ENCODE peak calls at places on chromosome 13, in ten cellular contexts. E is lower lobe of right lung, M is HCT116, S is fibroblast of mammary gland, B is AG04450, C is cardiac muscle cell, U is lung, J is fibroblast of pulmonary artery, G is cardiac fibroblast, K is fibroblast of lung. X is an unnamed sample.

GRCh38 chr13:73827434-73827833 is 306.8 kb downstream of the KLF12 start:
- DNase-seq in U (no peak), K (no peak), G (no peak), J (no peak), E (no peak), S (no peak), B (no peak), C (no peak), M (no peak), X (no peak)

GRCh38 chr13:91347996-91348905 is 764 bp downstream of the MIR17HG start:
- DNase-seq in K (no peak), S (no peak), U (peak), J (peak), M (no peak), C (peak), E (peak), B (no peak), G (peak), X (no peak)

GRCh38 chr13:74904547-74904946 is 577.4 kb downstream of the TBC1D4 start:
- DNase-seq in G (no peak), J (no peak), K (no peak), U (no peak), B (no peak), E (no peak), S (no peak), M (no peak), C (no peak), X (no peak)

GRCh38 chr13:26571518-26571917 is 14.0 kb downstream of the WASF3 start:
- DNase-seq in S (no peak), G (no peak), J (no peak), B (no peak), M (no peak), C (no peak), K (no peak), U (no peak), E (no peak), X (no peak)

GRCh38 chr13:26019881-26020535 is 31.8 kb downstream of the SHISA2 start:
- DNase-seq in E (no peak), J (peak), S (peak), B (peak), G (peak), U (no peak), K (peak), C (peak), M (no peak), X (no peak)

GRCh38 chr13:52070929-52071523 is 46.5 kb downstream of the UTP14C start:
- DNase-seq in M (no peak), U (no peak), S (peak), B (no peak), K (peak), E (no peak), C (peak), G (peak), J (peak), X (peak)

GRCh38 chr13:91468301-91468700 is 69.9 kb downstream of the GPC5 start:
- DNase-seq in C (no peak), E (no peak), S (no peak), J (peak), M (no peak), B (no peak), K (no peak), U (no peak), G (no peak), X (no peak)

GRCh38 chr13:97849305-97849704 is 104.2 kb upstream of the IPO5 start:
- DNase-seq in B (peak), S (peak), E (no peak), M (peak), U (no peak), G (peak), J (peak), K (peak), C (peak), X (peak)

GRCh38 chr13:97583884-97584497 is 150.0 kb downstream of the RAP2A start:
- DNase-seq in C (no peak), K (no peak), B (no peak), U (no peak), J (no peak), G (no peak), E (no peak), M (no peak), S (no peak), X (no peak)

GRCh38 chr13:101985321-101985720 is 416.5 kb downstream of the FGF14 start:
- DNase-seq in U (no peak), B (no peak), G (peak), E (no peak), C (no peak), J (no peak), M (no peak), K (no peak), S (peak), X (no peak)

GRCh38 chr13:58908019-58908679 is 1255.6 kb downstream of the DIAPH3 start:
- DNase-seq in G (no peak), K (no peak), B (no peak), C (no peak), S (no peak), U (no peak), E (no peak), M (no peak), J (no peak), X (no peak)

GRCh38 chr13:97346561-97347254 is 87.3 kb upstream of the RAP2A start:
- DNase-seq in U (no peak), K (no peak), E (no peak), M (no peak), G (no peak), S (no peak), C (no peak), B (no peak), J (no peak), X (no peak)

GRCh38 chr13:104571161-104571889 is 1505.1 kb upstream of the SLC10A2 start:
- DNase-seq in B (peak), K (peak), G (peak), U (peak), S (peak), E (no peak), C (peak), M (peak), J (peak), X (no peak)

GRCh38 chr13:36357231-36357630 is 11.0 kb upstream of the SPART start:
- DNase-seq in U (no peak), J (no peak), S (no peak), M (no peak), E (no peak), K (no peak), G (no peak), C (no peak), B (no peak), X (no peak)

GRCh38 chr13:100409132-100409531 is 179.5 kb downstream of the GGACT start:
- DNase-seq in M (no peak), G (peak), C (peak), U (no peak), S (peak), K (no peak), E (no peak), B (no peak), J (peak), X (no peak)

GRCh38 chr13:91045351-91046034 is 302.0 kb upstream of the MIR17HG start:
- DNase-seq in J (peak), K (peak), S (no peak), C (peak), M (peak), G (no peak), E (no peak), U (no peak), B (no peak), X (no peak)

GRCh38 chr13:23695711-23696512 is 125.7 kb downstream of the TNFRSF19 start:
- DNase-seq in E (peak), S (no peak), G (no peak), C (peak), J (no peak), U (no peak), M (no peak), B (no peak), K (no peak), X (no peak)

GRCh38 chr13:65551208-65551607 is 1678.9 kb downstream of the PCDH9 start:
- DNase-seq in K (no peak), J (no peak), C (no peak), U (no peak), S (no peak), G (no peak), B (no peak), M (no peak), E (no peak), X (no peak)

GRCh38 chr13:100627142-100627541 is 38.6 kb upstream of the GGACT start:
- DNase-seq in J (no peak), G (no peak), S (no peak), U (no peak), C (no peak), M (no peak), K (no peak), B (no peak), E (no peak), X (no peak)

GRCh38 chr13:43005460-43006236 is 13.6 kb upstream of the EPSTI1 start:
- DNase-seq in J (peak), U (no peak), C (peak), K (peak), B (no peak), G (peak), S (peak), E (no peak), M (no peak), X (no peak)

GRCh38 chr13:109779074-109779473 is 7.3 kb downstream of the IRS2 start:
- DNase-seq in U (no peak), G (no peak), E (no peak), S (no peak), C (no peak), B (no peak), J (no peak), M (no peak), K (no peak), X (no peak)

GRCh38 chr13:66974174-66974573 is 256.0 kb downstream of the PCDH9 start:
- DNase-seq in J (no peak), U (no peak), B (no peak), G (no peak), S (no peak), K (peak), E (no peak), M (no peak), C (no peak), X (no peak)

GRCh38 chr13:111131610-111132009 is 16.5 kb downstream of the ARHGEF7 start:
- DNase-seq in G (no peak), U (no peak), E (no peak), J (no peak), K (no peak), S (no peak), M (no peak), C (no peak), B (no peak), X (no peak)

DNA sequence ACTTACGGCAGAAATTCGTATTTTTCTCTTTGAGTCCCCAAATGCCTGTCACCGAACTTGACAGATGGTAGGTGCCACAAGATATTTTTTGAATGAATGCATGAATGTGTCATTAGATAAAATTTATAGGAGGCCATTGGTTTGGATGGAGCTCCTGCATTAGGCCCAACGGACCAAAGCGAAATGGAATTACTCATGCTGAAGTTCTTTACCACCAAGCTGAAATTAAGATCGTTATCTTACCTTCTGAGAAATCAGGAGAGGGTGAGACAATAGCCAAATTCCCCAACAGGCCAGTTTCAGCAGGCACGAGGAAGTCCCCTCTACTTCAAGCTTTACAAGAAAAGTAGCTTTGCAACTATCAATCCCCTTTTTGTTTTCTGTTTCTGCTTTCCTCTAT is 452.5 kb upstream of the ARGLU1 start:
- DNase-seq in B (no peak), E (no peak), S (no peak), K (no peak), C (no peak), J (no peak), G (no peak), M (no peak), U (no peak), X (no peak)
- H3K4me3 ChIP-seq in B (no peak), E (no peak), S (no peak), K (no peak), C (no peak), J (no peak), G (no peak), M (no peak), U (no peak), X (no peak)

DNA sequence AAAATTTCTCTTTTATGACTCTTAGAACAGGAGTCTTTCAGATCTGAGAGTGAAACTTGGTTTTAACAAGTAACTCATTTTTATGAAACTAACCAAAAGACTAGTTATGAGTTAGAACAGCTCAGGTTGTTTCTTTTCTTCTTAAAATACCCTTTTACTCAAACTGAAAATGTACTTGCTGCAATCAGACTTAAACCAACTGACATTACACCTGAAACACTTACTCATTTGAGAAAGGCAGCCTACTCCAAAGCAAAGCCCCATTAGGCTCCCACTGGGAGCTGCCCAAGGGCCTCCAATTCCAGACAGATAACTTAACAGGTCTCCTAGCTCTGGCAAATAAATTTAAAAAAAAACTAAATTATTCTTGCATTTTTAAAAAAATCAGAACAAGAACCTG is 3.6 kb downstream of the FOXO1 start:
- DNase-seq in J (no peak), U (no peak), G (peak), B (no peak), E (no peak), C (no peak), S (no peak), K (no peak), M (no peak), X (no peak)
- H3K4me3 ChIP-seq in J (peak), U (no peak), G (no peak), B (no peak), E (peak), C (peak), S (no peak), K (no peak), M (no peak), X (no peak)

GRCh38 chr13:31101511-31102170 is 60.1 kb downstream of the HSPH1 start:
- DNase-seq in M (no peak), J (no peak), G (no peak), U (no peak), K (no peak), S (no peak), C (peak), E (no peak), B (no peak), X (no peak)
- H3K4me3 ChIP-seq in M (no peak), J (no peak), G (no peak), U (no peak), K (no peak), S (no peak), C (no peak), E (no peak), B (no peak), X (no peak)

DNA sequence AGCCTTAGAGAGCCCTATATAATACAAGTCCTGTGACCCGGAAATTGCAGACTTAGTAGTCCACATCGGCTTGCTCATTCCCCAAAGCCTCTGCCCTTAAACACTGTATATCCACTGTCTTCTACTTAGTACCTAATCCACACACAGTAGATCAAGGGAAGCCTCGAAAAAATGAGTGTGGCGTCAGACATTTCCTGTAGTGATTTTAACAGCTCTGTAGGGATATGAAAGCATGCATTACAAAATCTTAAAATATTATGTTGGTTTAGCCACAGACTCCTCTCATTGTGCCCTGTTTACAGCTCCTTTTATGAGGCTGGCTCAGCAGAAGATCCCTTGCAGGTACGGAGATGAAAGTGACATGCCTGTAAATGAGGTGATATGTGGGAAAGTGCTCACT is 416.3 kb downstream of the LIG4 start:
- DNase-seq in B (no peak), K (no peak), G (peak), U (no peak), J (peak), E (no peak), S (no peak), M (no peak), C (peak), X (no peak)
- H3K4me3 ChIP-seq in B (no peak), K (no peak), G (no peak), U (no peak), J (no peak), E (no peak), S (no peak), M (no peak), C (no peak), X (no peak)

GRCh38 chr13:20822406-20822805 is 48.6 kb upstream of the EEF1AKMT1 start:
- DNase-seq in S (no peak), U (no peak), E (no peak), C (no peak), G (no peak), B (no peak), M (no peak), K (no peak), J (no peak), X (no peak)
- H3K4me3 ChIP-seq in S (no peak), U (no peak), E (no peak), C (peak), G (no peak), B (no peak), M (no peak), K (no peak), J (no peak), X (no peak)

GRCh38 chr13:40483601-40484000 is 182.8 kb downstream of the FOXO1 start:
- DNase-seq in E (no peak), S (no peak), G (no peak), U (no peak), B (no peak), M (no peak), C (no peak), J (no peak), K (no peak), X (no peak)
- H3K4me3 ChIP-seq in E (no peak), S (no peak), G (no peak), U (no peak), B (no peak), M (no peak), C (no peak), J (no peak), K (no peak), X (no peak)

GRCh38 chr13:50236898-50237318 is 221.7 kb downstream of the KCNRG start:
- DNase-seq in S (peak), J (peak), E (no peak), C (peak), G (peak), K (no peak), B (no peak), U (no peak), M (no peak), X (no peak)
- H3K4me3 ChIP-seq in S (no peak), J (no peak), E (no peak), C (no peak), G (no peak), K (no peak), B (no peak), U (no peak), M (no peak), X (no peak)

GRCh38 chr13:112891477-112892401 is 77.3 kb upstream of the MCF2L start:
- DNase-seq in B (no peak), G (no peak), K (no peak), E (peak), C (no peak), S (no peak), J (no peak), M (no peak), U (no peak), X (no peak)
- H3K4me3 ChIP-seq in B (no peak), G (no peak), K (no peak), E (no peak), C (no peak), S (no peak), J (no peak), M (no peak), U (no peak), X (no peak)

DNA sequence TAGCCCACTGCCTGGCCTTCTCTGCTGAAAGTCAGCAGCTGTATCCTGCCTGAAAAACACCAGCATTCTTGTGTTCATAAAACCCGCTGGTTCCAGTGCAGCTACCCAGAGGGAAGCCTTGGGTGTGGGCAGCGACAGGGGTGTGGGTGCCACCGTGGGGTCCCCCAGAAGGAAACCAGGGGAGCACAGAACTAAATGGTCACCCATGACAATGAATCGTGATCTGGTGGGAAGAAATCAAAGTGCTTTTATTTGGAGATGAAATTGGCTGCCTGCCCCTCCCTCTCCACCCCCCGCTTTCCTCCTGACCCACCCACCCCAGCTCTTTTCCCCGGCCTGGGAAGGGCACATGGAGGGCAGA is 13.7 kb downstream of the RASA3 start:
- DNase-seq in M (no peak), J (peak), E (no peak), C (peak), G (peak), U (no peak), K (peak), B (no peak), S (peak), X (no peak)
- H3K4me3 ChIP-seq in M (no peak), J (peak), E (peak), C (no peak), G (peak), U (no peak), K (peak), B (peak), S (peak), X (peak)

GRCh38 chr13:49220035-49220855 is at the start of gene MLNR:
- DNase-seq in K (peak), E (peak), U (no peak), G (no peak), C (peak), B (no peak), S (peak), J (no peak), M (no peak), X (no peak)

GRCh38 chr13:49216334-49216733 is 3.8 kb upstream of the MLNR start:
- DNase-seq in E (no peak), M (no peak), S (no peak), B (no peak), K (no peak), J (no peak), C (no peak), G (no peak), U (no peak), X (no peak)

GRCh38 chr13:49219647-49220034 is 497 bp upstream of the MLNR start:
- DNase-seq in K (no peak), E (no peak), C (no peak), M (no peak), B (no peak), J (no peak), G (peak), U (no peak), S (no peak), X (no peak)

GRCh38 chr13:49218493-49219051 is 1.6 kb upstream of the MLNR start:
- DNase-seq in M (no peak), S (no peak), C (peak), E (no peak), K (peak), U (no peak), J (no peak), G (peak), B (no peak), X (no peak)

GRCh38 chr13:49217962-49218492 is 2.1 kb upstream of the MLNR start:
- DNase-seq in M (no peak), E (no peak), C (no peak), B (no peak), G (no peak), J (no peak), U (no peak), K (no peak), S (no peak), X (no peak)
- H3K4me3 ChIP-seq in M (no peak), E (no peak), C (no peak), B (no peak), G (no peak), J (no peak), U (no peak), K (no peak), S (no peak), X (no peak)